ENCODE peak calls at places on chromosomes 7 and 10, in seven cellular contexts. One of them, this sample, is unnamed.

GRCh38 chr10:14556285-14556956 is 218.3 kb downstream of the FAM107B start:
- DNase-seq in stomach: no peak
- DNase-seq in spleen: peak; percentile 83
- DNase-seq in breast epithelium: no peak
- DNase-seq in transverse colon: peak; percentile 56
- DNase-seq in A549: peak; percentile 48
- DNase-seq in ovary: no peak
- DNase-seq in this sample: no peak

GRCh38 chr7:47538846-47539311 is 43.0 kb downstream of the TNS3 start:
- DNase-seq in stomach: peak; percentile 40
- DNase-seq in spleen: peak; percentile 28
- DNase-seq in ovary: no peak
- DNase-seq in A549: peak; percentile 33
- DNase-seq in breast epithelium: no peak
- DNase-seq in transverse colon: no peak
- DNase-seq in this sample: no peak

GRCh38 chr10:50469778-50470193 is 154.0 kb downstream of the SGMS1 start:
- DNase-seq in spleen: no peak
- DNase-seq in breast epithelium: no peak
- DNase-seq in transverse colon: peak; percentile 15
- DNase-seq in A549: no peak
- DNase-seq in ovary: no peak
- DNase-seq in stomach: no peak
- DNase-seq in this sample: no peak

GRCh38 chr7:3439333-3440030 is 138.4 kb downstream of the SDK1 start:
- DNase-seq in breast epithelium: no peak
- DNase-seq in A549: peak; percentile 63
- DNase-seq in ovary: no peak
- DNase-seq in stomach: no peak
- DNase-seq in spleen: no peak
- DNase-seq in transverse colon: no peak
- DNase-seq in this sample: no peak

GRCh38 chr7:87574630-87575029 is 26.1 kb downstream of the ABCB1 start:
- DNase-seq in breast epithelium: no peak
- DNase-seq in transverse colon: no peak
- DNase-seq in spleen: no peak
- DNase-seq in A549: no peak
- DNase-seq in ovary: no peak
- DNase-seq in stomach: no peak
- DNase-seq in this sample: no peak

GRCh38 chr7:7554647-7555575 is 11.8 kb upstream of the MIOS start:
- DNase-seq in ovary: no peak
- DNase-seq in transverse colon: no peak
- DNase-seq in spleen: no peak
- DNase-seq in A549: no peak
- DNase-seq in breast epithelium: no peak
- DNase-seq in stomach: no peak
- DNase-seq in this sample: peak; percentile 19

GRCh38 chr10:93152136-93152535 is 78.4 kb downstream of the CYP26A1 start:
- DNase-seq in spleen: no peak
- DNase-seq in stomach: no peak
- DNase-seq in breast epithelium: no peak
- DNase-seq in transverse colon: no peak
- DNase-seq in A549: no peak
- DNase-seq in ovary: no peak
- DNase-seq in this sample: no peak

GRCh38 chr7:111508387-111508786 is 53.9 kb downstream of the IMMP2L start:
- DNase-seq in transverse colon: no peak
- DNase-seq in ovary: no peak
- DNase-seq in breast epithelium: no peak
- DNase-seq in A549: no peak
- DNase-seq in stomach: no peak
- DNase-seq in spleen: no peak
- DNase-seq in this sample: no peak

GRCh38 chr10:60532691-60533468 is 143.2 kb upstream of the ANK3 start:
- DNase-seq in A549: no peak
- DNase-seq in ovary: no peak
- DNase-seq in stomach: no peak
- DNase-seq in transverse colon: peak; percentile 62
- DNase-seq in breast epithelium: no peak
- DNase-seq in spleen: no peak
- DNase-seq in this sample: no peak

GRCh38 chr7:111835066-111835465 is 272.8 kb upstream of the IMMP2L start:
- DNase-seq in breast epithelium: no peak
- DNase-seq in A549: no peak
- DNase-seq in ovary: no peak
- DNase-seq in spleen: no peak
- DNase-seq in stomach: no peak
- DNase-seq in transverse colon: no peak
- DNase-seq in this sample: no peak

GRCh38 chr7:14158111-14158510 is 168.6 kb upstream of the ETV1 start:
- DNase-seq in A549: no peak
- DNase-seq in breast epithelium: no peak
- DNase-seq in spleen: no peak
- DNase-seq in stomach: no peak
- DNase-seq in ovary: no peak
- DNase-seq in transverse colon: no peak
- DNase-seq in this sample: no peak

GRCh38 chr7:35800718-35801391 is at the start of gene SEPTIN7:
- DNase-seq in breast epithelium: peak; percentile 97
- DNase-seq in transverse colon: peak; percentile 99
- DNase-seq in A549: peak; percentile 99
- DNase-seq in spleen: peak; percentile 100
- DNase-seq in stomach: peak; percentile 98
- DNase-seq in ovary: peak; percentile 99
- DNase-seq in this sample: peak; percentile 100

GRCh38 chr7:148303295-148304013 is 287.1 kb upstream of the C7orf33 start:
- DNase-seq in transverse colon: peak; percentile 39
- DNase-seq in stomach: no peak
- DNase-seq in ovary: peak; percentile 64
- DNase-seq in spleen: no peak
- DNase-seq in A549: peak; percentile 33
- DNase-seq in breast epithelium: peak; percentile 53
- DNase-seq in this sample: no peak

GRCh38 chr10:8513155-8514147 is 459.0 kb downstream of the GATA3 start:
- DNase-seq in ovary: no peak
- DNase-seq in A549: no peak
- DNase-seq in spleen: no peak
- DNase-seq in breast epithelium: no peak
- DNase-seq in stomach: no peak
- DNase-seq in transverse colon: no peak
- DNase-seq in this sample: no peak

GRCh38 chr7:71350680-71351079 is 218.7 kb downstream of the GALNT17 start:
- DNase-seq in spleen: no peak
- DNase-seq in A549: no peak
- DNase-seq in ovary: no peak
- DNase-seq in stomach: no peak
- DNase-seq in transverse colon: no peak
- DNase-seq in breast epithelium: no peak
- DNase-seq in this sample: no peak

GRCh38 chr7:31695856-31696255 is 8.8 kb downstream of the PPP1R17 start:
- DNase-seq in A549: no peak
- DNase-seq in transverse colon: no peak
- DNase-seq in breast epithelium: no peak
- DNase-seq in stomach: no peak
- DNase-seq in ovary: no peak
- DNase-seq in spleen: no peak
- DNase-seq in this sample: no peak

GRCh38 chr7:6071406-6071805 is 40.2 kb downstream of the ANKRD61 start:
- DNase-seq in A549: no peak
- DNase-seq in breast epithelium: no peak
- DNase-seq in ovary: no peak
- DNase-seq in transverse colon: no peak
- DNase-seq in stomach: no peak
- DNase-seq in spleen: no peak
- DNase-seq in this sample: no peak

GRCh38 chr10:32205666-32206065 is 141.3 kb downstream of the EPC1 start:
- DNase-seq in stomach: no peak
- DNase-seq in ovary: no peak
- DNase-seq in spleen: no peak
- DNase-seq in breast epithelium: no peak
- DNase-seq in A549: no peak
- DNase-seq in transverse colon: no peak
- DNase-seq in this sample: no peak

GRCh38 chr10:74282151-74282852 is 131.3 kb downstream of the ADK start:
- DNase-seq in spleen: no peak
- DNase-seq in transverse colon: no peak
- DNase-seq in ovary: no peak
- DNase-seq in stomach: no peak
- DNase-seq in A549: no peak
- DNase-seq in breast epithelium: no peak
- DNase-seq in this sample: no peak

GRCh38 chr10:67921065-67921464 is 36.6 kb downstream of the SIRT1 start:
- DNase-seq in stomach: no peak
- DNase-seq in spleen: no peak
- DNase-seq in breast epithelium: no peak
- DNase-seq in ovary: no peak
- DNase-seq in A549: no peak
- DNase-seq in transverse colon: no peak
- DNase-seq in this sample: no peak

GRCh38 chr10:26982058-26982457 is 118.2 kb downstream of the ANKRD26 start:
- DNase-seq in A549: no peak
- DNase-seq in stomach: no peak
- DNase-seq in transverse colon: no peak
- DNase-seq in breast epithelium: no peak
- DNase-seq in ovary: no peak
- DNase-seq in spleen: no peak
- DNase-seq in this sample: no peak

GRCh38 chr7:51233375-51233774 is 83.2 kb downstream of the COBL start:
- DNase-seq in transverse colon: no peak
- DNase-seq in spleen: no peak
- DNase-seq in A549: no peak
- DNase-seq in breast epithelium: no peak
- DNase-seq in ovary: no peak
- DNase-seq in stomach: no peak
- DNase-seq in this sample: no peak

GRCh38 chr10:71996598-71997371 is 32.6 kb downstream of the CHST3 start:
- DNase-seq in transverse colon: no peak
- DNase-seq in stomach: no peak
- DNase-seq in breast epithelium: no peak
- DNase-seq in spleen: no peak
- DNase-seq in A549: no peak
- DNase-seq in ovary: no peak
- DNase-seq in this sample: no peak

GRCh38 chr10:121293121-121293520 is 305.1 kb downstream of the FGFR2 start:
- DNase-seq in transverse colon: no peak
- DNase-seq in A549: no peak
- DNase-seq in stomach: no peak
- DNase-seq in ovary: no peak
- DNase-seq in breast epithelium: no peak
- DNase-seq in spleen: no peak
- DNase-seq in this sample: no peak

DNA sequence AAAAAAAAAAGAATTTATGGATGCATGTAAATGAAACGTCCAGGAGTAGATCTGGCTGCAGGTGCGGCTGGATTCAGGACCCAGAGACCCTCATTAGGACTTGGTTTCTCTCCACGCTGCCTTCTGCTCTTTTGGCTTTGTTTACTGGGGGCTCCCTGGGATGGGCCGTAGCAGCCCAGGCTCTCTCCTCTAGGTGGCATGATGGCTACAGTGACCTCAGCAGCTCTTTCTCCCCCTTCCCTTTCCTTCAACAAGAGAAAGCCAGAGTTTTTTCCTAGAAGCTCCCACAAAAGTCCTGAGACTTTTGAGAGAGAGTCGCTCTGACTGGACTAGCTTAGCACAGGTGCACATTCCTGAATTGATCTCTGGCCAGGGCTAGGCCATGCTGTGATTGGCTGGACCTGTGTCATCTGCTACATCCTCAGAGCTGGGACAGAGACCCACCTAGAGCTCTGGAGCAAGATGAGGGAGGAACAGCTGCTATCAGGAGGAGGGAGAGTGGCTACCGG is 67.8 kb upstream of the PDCD4 start:
- DNase-seq in ovary: peak; percentile 72
- DNase-seq in spleen: peak; percentile 79
- DNase-seq in breast epithelium: peak; percentile 41
- DNase-seq in transverse colon: peak; percentile 74
- DNase-seq in A549: peak; percentile 50
- DNase-seq in stomach: peak; percentile 60
- DNase-seq in this sample: peak; percentile 65
- TF ChIP-seq POLR2A in ovary: no peak
- TF ChIP-seq POLR2A in spleen: no peak
- TF ChIP-seq POLR2A in breast epithelium: no peak
- TF ChIP-seq POLR2A in transverse colon: no peak
- TF ChIP-seq POLR2A in A549: no peak
- TF ChIP-seq POLR2A in stomach: no peak
- TF ChIP-seq POLR2A in this sample: no peak

GRCh38 chr10:111179514-111179913 is 102.7 kb downstream of the ADRA2A start:
- DNase-seq in ovary: no peak
- DNase-seq in spleen: no peak
- DNase-seq in stomach: no peak
- DNase-seq in breast epithelium: no peak
- DNase-seq in A549: no peak
- DNase-seq in transverse colon: no peak
- DNase-seq in this sample: no peak
- TF ChIP-seq POLR2A in ovary: no peak
- TF ChIP-seq POLR2A in spleen: no peak
- TF ChIP-seq POLR2A in stomach: no peak
- TF ChIP-seq POLR2A in breast epithelium: no peak
- TF ChIP-seq POLR2A in A549: no peak
- TF ChIP-seq POLR2A in transverse colon: no peak
- TF ChIP-seq POLR2A in this sample: no peak

DNA sequence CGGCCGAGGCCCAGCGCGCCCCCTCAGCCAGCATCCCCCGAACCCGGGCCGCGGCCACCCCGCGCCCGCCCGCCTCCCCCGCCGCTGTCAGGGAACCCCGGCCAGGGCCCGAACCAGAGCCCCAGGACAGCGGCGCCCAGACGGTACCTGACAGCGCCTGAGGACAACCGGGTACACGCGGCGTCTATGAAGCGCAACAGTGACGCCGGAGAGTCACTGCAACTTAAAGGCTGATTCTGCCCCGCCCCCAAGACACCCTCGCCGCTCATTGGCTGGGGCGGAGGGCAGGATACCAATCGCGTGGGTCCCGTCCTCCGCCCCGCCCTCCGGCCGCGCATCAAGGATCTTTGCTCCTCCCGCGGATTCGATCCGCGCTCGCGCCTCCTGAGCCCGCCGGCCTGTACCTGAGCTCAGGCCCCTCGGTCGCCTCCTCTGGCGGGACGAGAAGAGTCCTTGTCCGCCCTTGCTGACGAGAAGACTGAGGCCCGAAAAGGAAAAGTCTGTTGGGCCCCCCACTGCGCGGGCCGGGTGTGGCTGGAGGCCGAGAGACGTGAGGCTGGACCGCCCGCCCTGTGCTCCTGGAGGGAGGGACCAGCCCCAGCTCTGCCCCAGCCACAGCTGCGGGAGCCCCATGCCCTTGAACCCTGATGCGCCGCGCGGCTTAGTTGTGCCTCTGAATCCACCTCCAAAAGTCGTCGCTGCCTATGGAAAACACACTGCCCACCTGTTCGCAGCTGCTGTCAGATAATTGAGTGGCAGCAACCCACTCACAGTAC is at the start of gene OAT:
- DNase-seq in transverse colon: peak; percentile 98
- DNase-seq in spleen: peak; percentile 98
- DNase-seq in stomach: peak; percentile 97
- DNase-seq in breast epithelium: peak; percentile 97
- DNase-seq in ovary: peak; percentile 96
- DNase-seq in A549: peak; percentile 96
- DNase-seq in this sample: peak; percentile 98
- TF ChIP-seq POLR2A in transverse colon: peak; percentile 96
- TF ChIP-seq POLR2A in spleen: peak; percentile 86
- TF ChIP-seq POLR2A in stomach: peak; percentile 82
- TF ChIP-seq POLR2A in breast epithelium: peak; percentile 95
- TF ChIP-seq POLR2A in ovary: peak; percentile 95
- TF ChIP-seq POLR2A in A549: peak; percentile 98
- TF ChIP-seq POLR2A in this sample: peak; percentile 98

GRCh38 chr7:76356115-76356514 is 2.7 kb downstream of the YWHAG start:
- DNase-seq in transverse colon: no peak
- DNase-seq in stomach: no peak
- DNase-seq in ovary: no peak
- DNase-seq in A549: no peak
- DNase-seq in breast epithelium: no peak
- DNase-seq in spleen: no peak
- DNase-seq in this sample: no peak
- TF ChIP-seq POLR2A in transverse colon: no peak
- TF ChIP-seq POLR2A in stomach: no peak
- TF ChIP-seq POLR2A in ovary: no peak
- TF ChIP-seq POLR2A in A549: no peak
- TF ChIP-seq POLR2A in breast epithelium: no peak
- TF ChIP-seq POLR2A in spleen: no peak
- TF ChIP-seq POLR2A in this sample: no peak